ENCODE peak calls at places on chromosomes 4 and X, in ten cellular contexts. One of them, this sample, is unnamed.

GRCh38 chr4:76301775-76302162 is 4.8 kb upstream of the STBD1 start:
- DNase-seq in CD4-positive, alpha-beta memory T cell: no peak
- DNase-seq in activated CD4-positive, alpha-beta T cell treated with anti-CD3 and anti-CD28 coated beads, Interleukin-2, amount 50 U/mL, for 48 hours: no peak
- DNase-seq in glomerular endothelial cell: no peak
- DNase-seq in sciatic nerve: no peak
- DNase-seq in SW480: no peak
- DNase-seq in bronchial epithelial cell: no peak
- DNase-seq in Right ventricle myocardium inferior: no peak
- DNase-seq in effector CD4-positive, alpha-beta T cell: no peak
- DNase-seq in stimulated activated CD8-positive, alpha-beta memory T cell treated with anti-CD3 and anti-CD28 coated beads, Interleukin-7, amount 100 ng/mL, for 48 hours: no peak
- DNase-seq in this sample: no peak

GRCh38 chr4:83917572-83917971 is 381.7 kb downstream of the GPAT3 start:
- DNase-seq in CD4-positive, alpha-beta memory T cell: no peak
- DNase-seq in activated CD4-positive, alpha-beta T cell treated with anti-CD3 and anti-CD28 coated beads, Interleukin-2, amount 50 U/mL, for 48 hours: no peak
- DNase-seq in glomerular endothelial cell: no peak
- DNase-seq in sciatic nerve: no peak
- DNase-seq in SW480: no peak
- DNase-seq in bronchial epithelial cell: peak
- DNase-seq in Right ventricle myocardium inferior: no peak
- DNase-seq in effector CD4-positive, alpha-beta T cell: no peak
- DNase-seq in stimulated activated CD8-positive, alpha-beta memory T cell treated with anti-CD3 and anti-CD28 coated beads, Interleukin-7, amount 100 ng/mL, for 48 hours: no peak
- DNase-seq in this sample: no peak

GRCh38 chr4:6472387-6473263 is at the start of gene PPP2R2C:
- DNase-seq in CD4-positive, alpha-beta memory T cell: no peak
- DNase-seq in activated CD4-positive, alpha-beta T cell treated with anti-CD3 and anti-CD28 coated beads, Interleukin-2, amount 50 U/mL, for 48 hours: no peak
- DNase-seq in glomerular endothelial cell: no peak
- DNase-seq in sciatic nerve: peak
- DNase-seq in SW480: peak
- DNase-seq in bronchial epithelial cell: no peak
- DNase-seq in Right ventricle myocardium inferior: no peak
- DNase-seq in effector CD4-positive, alpha-beta T cell: no peak
- DNase-seq in stimulated activated CD8-positive, alpha-beta memory T cell treated with anti-CD3 and anti-CD28 coated beads, Interleukin-7, amount 100 ng/mL, for 48 hours: no peak
- DNase-seq in this sample: no peak

GRCh38 chr4:159946983-159947645 is 844.2 kb downstream of the RAPGEF2 start:
- DNase-seq in CD4-positive, alpha-beta memory T cell: no peak
- DNase-seq in activated CD4-positive, alpha-beta T cell treated with anti-CD3 and anti-CD28 coated beads, Interleukin-2, amount 50 U/mL, for 48 hours: no peak
- DNase-seq in glomerular endothelial cell: peak
- DNase-seq in sciatic nerve: no peak
- DNase-seq in SW480: peak
- DNase-seq in bronchial epithelial cell: peak
- DNase-seq in Right ventricle myocardium inferior: no peak
- DNase-seq in effector CD4-positive, alpha-beta T cell: no peak
- DNase-seq in stimulated activated CD8-positive, alpha-beta memory T cell treated with anti-CD3 and anti-CD28 coated beads, Interleukin-7, amount 100 ng/mL, for 48 hours: no peak
- DNase-seq in this sample: no peak

GRCh38 chr4:125338814-125339213 is 24.1 kb downstream of the FAT4 start:
- DNase-seq in CD4-positive, alpha-beta memory T cell: no peak
- DNase-seq in activated CD4-positive, alpha-beta T cell treated with anti-CD3 and anti-CD28 coated beads, Interleukin-2, amount 50 U/mL, for 48 hours: no peak
- DNase-seq in glomerular endothelial cell: no peak
- DNase-seq in sciatic nerve: no peak
- DNase-seq in SW480: no peak
- DNase-seq in bronchial epithelial cell: no peak
- DNase-seq in Right ventricle myocardium inferior: no peak
- DNase-seq in effector CD4-positive, alpha-beta T cell: no peak
- DNase-seq in stimulated activated CD8-positive, alpha-beta memory T cell treated with anti-CD3 and anti-CD28 coated beads, Interleukin-7, amount 100 ng/mL, for 48 hours: no peak
- DNase-seq in this sample: no peak

GRCh38 chrX:148495156-148495555 is 5.3 kb upstream of the AFF2 start:
- DNase-seq in CD4-positive, alpha-beta memory T cell: no peak
- DNase-seq in activated CD4-positive, alpha-beta T cell treated with anti-CD3 and anti-CD28 coated beads, Interleukin-2, amount 50 U/mL, for 48 hours: no peak
- DNase-seq in glomerular endothelial cell: no peak
- DNase-seq in sciatic nerve: no peak
- DNase-seq in SW480: no peak
- DNase-seq in bronchial epithelial cell: no peak
- DNase-seq in Right ventricle myocardium inferior: no peak
- DNase-seq in effector CD4-positive, alpha-beta T cell: no peak
- DNase-seq in stimulated activated CD8-positive, alpha-beta memory T cell treated with anti-CD3 and anti-CD28 coated beads, Interleukin-7, amount 100 ng/mL, for 48 hours: no peak
- DNase-seq in this sample: no peak

GRCh38 chr4:120897981-120898719 is 24.4 kb downstream of the PRDM5 start:
- DNase-seq in CD4-positive, alpha-beta memory T cell: no peak
- DNase-seq in activated CD4-positive, alpha-beta T cell treated with anti-CD3 and anti-CD28 coated beads, Interleukin-2, amount 50 U/mL, for 48 hours: no peak
- DNase-seq in glomerular endothelial cell: no peak
- DNase-seq in sciatic nerve: no peak
- DNase-seq in SW480: no peak
- DNase-seq in bronchial epithelial cell: no peak
- DNase-seq in Right ventricle myocardium inferior: no peak
- DNase-seq in effector CD4-positive, alpha-beta T cell: no peak
- DNase-seq in stimulated activated CD8-positive, alpha-beta memory T cell treated with anti-CD3 and anti-CD28 coated beads, Interleukin-7, amount 100 ng/mL, for 48 hours: no peak
- DNase-seq in this sample: no peak

GRCh38 chr4:16026155-16026761 is 57.6 kb downstream of the PROM1 start:
- DNase-seq in CD4-positive, alpha-beta memory T cell: no peak
- DNase-seq in activated CD4-positive, alpha-beta T cell treated with anti-CD3 and anti-CD28 coated beads, Interleukin-2, amount 50 U/mL, for 48 hours: no peak
- DNase-seq in glomerular endothelial cell: no peak
- DNase-seq in sciatic nerve: no peak
- DNase-seq in SW480: peak
- DNase-seq in bronchial epithelial cell: peak
- DNase-seq in Right ventricle myocardium inferior: no peak
- DNase-seq in effector CD4-positive, alpha-beta T cell: peak
- DNase-seq in stimulated activated CD8-positive, alpha-beta memory T cell treated with anti-CD3 and anti-CD28 coated beads, Interleukin-7, amount 100 ng/mL, for 48 hours: no peak
- DNase-seq in this sample: no peak

GRCh38 chr4:107202744-107203143 is 166.6 kb upstream of the DKK2 start:
- DNase-seq in CD4-positive, alpha-beta memory T cell: no peak
- DNase-seq in activated CD4-positive, alpha-beta T cell treated with anti-CD3 and anti-CD28 coated beads, Interleukin-2, amount 50 U/mL, for 48 hours: no peak
- DNase-seq in glomerular endothelial cell: no peak
- DNase-seq in sciatic nerve: no peak
- DNase-seq in SW480: no peak
- DNase-seq in bronchial epithelial cell: no peak
- DNase-seq in Right ventricle myocardium inferior: no peak
- DNase-seq in effector CD4-positive, alpha-beta T cell: no peak
- DNase-seq in stimulated activated CD8-positive, alpha-beta memory T cell treated with anti-CD3 and anti-CD28 coated beads, Interleukin-7, amount 100 ng/mL, for 48 hours: no peak
- DNase-seq in this sample: no peak

GRCh38 chrX:39969099-39969825 is 128.5 kb downstream of the BCOR start:
- DNase-seq in CD4-positive, alpha-beta memory T cell: no peak
- DNase-seq in activated CD4-positive, alpha-beta T cell treated with anti-CD3 and anti-CD28 coated beads, Interleukin-2, amount 50 U/mL, for 48 hours: peak
- DNase-seq in glomerular endothelial cell: no peak
- DNase-seq in sciatic nerve: no peak
- DNase-seq in SW480: peak
- DNase-seq in bronchial epithelial cell: no peak
- DNase-seq in Right ventricle myocardium inferior: no peak
- DNase-seq in effector CD4-positive, alpha-beta T cell: no peak
- DNase-seq in stimulated activated CD8-positive, alpha-beta memory T cell treated with anti-CD3 and anti-CD28 coated beads, Interleukin-7, amount 100 ng/mL, for 48 hours: no peak
- DNase-seq in this sample: no peak

GRCh38 chr4:98341309-98341708 is 80.1 kb downstream of the RAP1GDS1 start:
- DNase-seq in CD4-positive, alpha-beta memory T cell: no peak
- DNase-seq in activated CD4-positive, alpha-beta T cell treated with anti-CD3 and anti-CD28 coated beads, Interleukin-2, amount 50 U/mL, for 48 hours: no peak
- DNase-seq in glomerular endothelial cell: no peak
- DNase-seq in sciatic nerve: no peak
- DNase-seq in SW480: no peak
- DNase-seq in bronchial epithelial cell: no peak
- DNase-seq in Right ventricle myocardium inferior: no peak
- DNase-seq in effector CD4-positive, alpha-beta T cell: no peak
- DNase-seq in stimulated activated CD8-positive, alpha-beta memory T cell treated with anti-CD3 and anti-CD28 coated beads, Interleukin-7, amount 100 ng/mL, for 48 hours: no peak
- DNase-seq in this sample: no peak

GRCh38 chrX:7170903-7171302 is 22.9 kb upstream of the PUDP start:
- DNase-seq in CD4-positive, alpha-beta memory T cell: no peak
- DNase-seq in activated CD4-positive, alpha-beta T cell treated with anti-CD3 and anti-CD28 coated beads, Interleukin-2, amount 50 U/mL, for 48 hours: peak
- DNase-seq in glomerular endothelial cell: peak
- DNase-seq in sciatic nerve: no peak
- DNase-seq in SW480: no peak
- DNase-seq in bronchial epithelial cell: no peak
- DNase-seq in Right ventricle myocardium inferior: no peak
- DNase-seq in effector CD4-positive, alpha-beta T cell: peak
- DNase-seq in stimulated activated CD8-positive, alpha-beta memory T cell treated with anti-CD3 and anti-CD28 coated beads, Interleukin-7, amount 100 ng/mL, for 48 hours: no peak
- DNase-seq in this sample: no peak

GRCh38 chr4:139458999-139459398 is 5.1 kb downstream of the RAB33B start:
- DNase-seq in CD4-positive, alpha-beta memory T cell: no peak
- DNase-seq in activated CD4-positive, alpha-beta T cell treated with anti-CD3 and anti-CD28 coated beads, Interleukin-2, amount 50 U/mL, for 48 hours: no peak
- DNase-seq in glomerular endothelial cell: no peak
- DNase-seq in sciatic nerve: no peak
- DNase-seq in SW480: no peak
- DNase-seq in bronchial epithelial cell: peak
- DNase-seq in Right ventricle myocardium inferior: no peak
- DNase-seq in effector CD4-positive, alpha-beta T cell: no peak
- DNase-seq in stimulated activated CD8-positive, alpha-beta memory T cell treated with anti-CD3 and anti-CD28 coated beads, Interleukin-7, amount 100 ng/mL, for 48 hours: no peak
- DNase-seq in this sample: no peak

GRCh38 chr4:3235581-3235980 is 13.4 kb upstream of the MSANTD1 start:
- DNase-seq in CD4-positive, alpha-beta memory T cell: no peak
- DNase-seq in activated CD4-positive, alpha-beta T cell treated with anti-CD3 and anti-CD28 coated beads, Interleukin-2, amount 50 U/mL, for 48 hours: no peak
- DNase-seq in glomerular endothelial cell: no peak
- DNase-seq in sciatic nerve: no peak
- DNase-seq in SW480: no peak
- DNase-seq in bronchial epithelial cell: no peak
- DNase-seq in Right ventricle myocardium inferior: peak
- DNase-seq in effector CD4-positive, alpha-beta T cell: no peak
- DNase-seq in stimulated activated CD8-positive, alpha-beta memory T cell treated with anti-CD3 and anti-CD28 coated beads, Interleukin-7, amount 100 ng/mL, for 48 hours: no peak
- DNase-seq in this sample: no peak

GRCh38 chr4:21948347-21949072 is at the start of gene KCNIP4:
- DNase-seq in CD4-positive, alpha-beta memory T cell: peak
- DNase-seq in activated CD4-positive, alpha-beta T cell treated with anti-CD3 and anti-CD28 coated beads, Interleukin-2, amount 50 U/mL, for 48 hours: no peak
- DNase-seq in glomerular endothelial cell: no peak
- DNase-seq in sciatic nerve: no peak
- DNase-seq in SW480: no peak
- DNase-seq in bronchial epithelial cell: no peak
- DNase-seq in Right ventricle myocardium inferior: peak
- DNase-seq in effector CD4-positive, alpha-beta T cell: no peak
- DNase-seq in stimulated activated CD8-positive, alpha-beta memory T cell treated with anti-CD3 and anti-CD28 coated beads, Interleukin-7, amount 100 ng/mL, for 48 hours: no peak
- DNase-seq in this sample: no peak